ENCODE peak calls at places on chromosomes 5 and 9, in four cellular contexts. P, K, F and J are unnamed samples.

GRCh38 chr9:83544002-83544698 is 5.9 kb upstream of the FRMD3 start:
- DNase-seq in P (peak; percentile 56), K (peak; percentile 48), F (peak; percentile 25), J (peak; percentile 14)

GRCh38 chr9:27671591-27671990 is 98.3 kb upstream of the C9orf72 start:
- DNase-seq in P (no peak), K (no peak), F (no peak), J (no peak)

GRCh38 chr5:93017854-93018253 is 563.2 kb downstream of the NR2F1-AS1 start:
- DNase-seq in P (no peak), K (peak; percentile 82), F (peak; percentile 54), J (no peak)

GRCh38 chr5:67972027-67972822 is 243.3 kb upstream of the PIK3R1 start:
- DNase-seq in P (no peak), K (no peak), F (no peak), J (no peak)

GRCh38 chr9:100473271-100474081 is 527 bp downstream of the TMEFF1 start:
- DNase-seq in P (peak; percentile 81), K (peak; percentile 18), F (no peak), J (peak; percentile 52)

GRCh38 chr9:94018628-94019027 is 63.5 kb upstream of the BARX1 start:
- DNase-seq in P (no peak), K (no peak), F (no peak), J (no peak)

GRCh38 chr5:113507601-113508000 is 5.9 kb upstream of the YTHDC2 start:
- DNase-seq in P (no peak), K (no peak), F (no peak), J (no peak)

GRCh38 chr5:57988808-57989207 is 471.1 kb downstream of the PLK2 start:
- DNase-seq in P (no peak), K (no peak), F (no peak), J (no peak)

GRCh38 chr5:162096448-162096847 is 28.9 kb downstream of the GABRG2 start:
- DNase-seq in P (no peak), K (no peak), F (no peak), J (no peak)

GRCh38 chr5:2801602-2802525 is 50.4 kb upstream of the IRX2 start:
- DNase-seq in P (no peak), K (no peak), F (no peak), J (no peak)

GRCh38 chr9:12464910-12465512 is 228.2 kb upstream of the TYRP1 start:
- DNase-seq in P (peak; percentile 6), K (peak; percentile 11), F (peak; percentile 2), J (peak; percentile 13)

GRCh38 chr5:148978370-148979103 is 84.3 kb downstream of the SH3TC2 start:
- DNase-seq in P (no peak), K (peak; percentile 73), F (no peak), J (no peak)

GRCh38 chr5:139954022-139954421 is 89.1 kb downstream of the NRG2 start:
- DNase-seq in P (peak; percentile 35), K (no peak), F (no peak), J (no peak)

GRCh38 chr9:125649315-125649714 is 57.7 kb downstream of the MAPKAP1 start:
- DNase-seq in P (no peak), K (peak; percentile 93), F (peak; percentile 55), J (no peak)

GRCh38 chr9:89497978-89498844 is at the start of gene SEMA4D:
- DNase-seq in P (peak; percentile 95), K (no peak), F (peak; percentile 30), J (peak; percentile 47)

GRCh38 chr5:159202151-159202550 is 7.2 kb downstream of the RNF145 start:
- DNase-seq in P (no peak), K (no peak), F (no peak), J (no peak)

GRCh38 chr5:142015781-142016533 is 3.1 kb upstream of the GNPDA1 start:
- DNase-seq in P (no peak), K (peak; percentile 61), F (no peak), J (no peak)

GRCh38 chr9:13970018-13970417 is 343.9 kb downstream of the NFIB start:
- DNase-seq in P (no peak), K (no peak), F (no peak), J (no peak)

GRCh38 chr9:81634915-81635516 is 54.3 kb downstream of the TLE1 start:
- DNase-seq in P (no peak), K (no peak), F (no peak), J (no peak)

GRCh38 chr5:135320718-135321484 is 78.1 kb downstream of the MACROH2A1 start:
- DNase-seq in P (no peak), K (no peak), F (no peak), J (no peak)

GRCh38 chr5:135318924-135319323 is 80.1 kb downstream of the MACROH2A1 start:
- DNase-seq in P (no peak), K (no peak), F (no peak), J (no peak)

GRCh38 chr5:135319458-135319857 is 79.6 kb downstream of the MACROH2A1 start:
- DNase-seq in P (no peak), K (no peak), F (no peak), J (no peak)

GRCh38 chr5:135318037-135318436 is 81.0 kb downstream of the MACROH2A1 start:
- DNase-seq in P (no peak), K (no peak), F (no peak), J (no peak)

GRCh38 chr5:135319928-135320606 is 79.0 kb downstream of the MACROH2A1 start:
- DNase-seq in P (no peak), K (no peak), F (no peak), J (peak; percentile 29)
- TF ChIP-seq CTCF in P (peak; percentile 17), K (peak; percentile 21), F (peak; percentile 20), J (no peak)

GRCh38 chr5:145834554-145834916 is 607 bp downstream of the PRELID2 start:
- DNase-seq in P (no peak), K (no peak), F (no peak), J (no peak)

GRCh38 chr5:145833616-145834200 is 1.4 kb downstream of the PRELID2 start:
- DNase-seq in P (no peak), K (no peak), F (no peak), J (no peak)

GRCh38 chr5:145838276-145838675 is 3.1 kb upstream of the PRELID2 start:
- DNase-seq in P (no peak), K (no peak), F (no peak), J (no peak)

GRCh38 chr5:145835839-145836222 is 689 bp upstream of the PRELID2 start:
- DNase-seq in P (peak; percentile 13), K (no peak), F (no peak), J (no peak)

DNA sequence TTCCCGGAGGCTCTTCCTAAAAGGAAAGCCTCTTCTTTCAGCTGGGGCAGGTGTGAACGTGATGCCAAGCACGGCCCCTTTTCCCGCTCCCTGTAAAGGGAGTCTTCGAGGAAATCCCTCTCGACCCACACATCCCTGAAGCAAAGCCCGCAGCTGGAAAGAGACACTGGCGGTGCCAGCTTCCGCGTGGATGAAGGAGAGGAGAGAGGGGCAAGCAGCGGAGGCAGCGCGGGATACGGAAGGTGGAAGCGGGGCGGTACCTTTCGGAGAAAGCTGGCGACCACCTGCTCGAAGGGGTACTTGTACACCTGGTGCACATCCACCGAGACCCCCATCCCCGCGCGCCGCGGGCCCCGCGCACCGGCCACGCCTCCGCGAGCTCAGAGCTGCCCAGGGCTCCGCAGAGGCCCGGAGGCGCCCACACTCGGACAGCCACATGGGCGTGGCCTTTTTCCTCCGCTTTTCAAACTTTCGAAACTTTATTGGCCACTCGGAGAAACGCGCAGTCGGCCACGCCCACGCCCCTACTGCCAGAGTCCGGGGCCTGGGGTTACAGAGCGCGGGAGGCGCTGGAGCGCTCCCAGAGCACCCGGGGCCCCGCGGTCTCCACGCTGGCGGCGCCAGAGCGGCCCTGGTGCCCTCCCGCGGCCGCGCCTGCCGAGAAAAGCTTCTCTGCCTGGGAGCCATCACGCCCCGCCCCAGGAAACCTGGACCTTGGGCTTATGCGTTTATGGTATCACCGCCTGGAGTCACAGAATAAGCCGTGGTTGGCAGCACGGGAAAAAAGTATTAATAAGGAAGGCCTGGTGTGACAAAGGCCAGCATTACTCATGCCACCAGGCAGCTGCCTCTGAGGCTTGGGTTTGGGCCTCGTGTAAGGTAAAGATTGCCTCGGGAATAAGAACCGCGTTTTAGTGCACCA is at the start of gene PRELID2:
- DNase-seq in P (peak; percentile 89), K (peak; percentile 77), F (no peak), J (peak; percentile 76)
- TF ChIP-seq CTCF in P (peak; percentile 35), K (peak; percentile 38), F (no peak), J (no peak)

GRCh38 chr9:132074736-132075135 is 4.9 kb downstream of the MED27 start:
- DNase-seq in P (no peak), K (no peak), F (no peak), J (no peak)
- TF ChIP-seq CTCF in P (no peak), K (no peak), F (no peak), J (no peak)

GRCh38 chr5:51960617-51961115 is 577.4 kb downstream of the ISL1 start:
- DNase-seq in P (peak; percentile 12), K (peak; percentile 48), F (peak; percentile 1), J (no peak)
- TF ChIP-seq CTCF in P (peak; percentile 86), K (peak; percentile 90), F (peak; percentile 19), J (no peak)

GRCh38 chr9:36789886-36790285 is 217.2 kb downstream of the MELK start:
- DNase-seq in P (no peak), K (no peak), F (no peak), J (no peak)

GRCh38 chr9:36787709-36788108 is 215.0 kb downstream of the MELK start:
- DNase-seq in P (no peak), K (no peak), F (no peak), J (no peak)

GRCh38 chr9:36791204-36791948 is 218.7 kb downstream of the MELK start:
- DNase-seq in P (no peak), K (peak; percentile 18), F (no peak), J (no peak)

GRCh38 chr9:36793277-36793676 is 220.6 kb downstream of the MELK start:
- DNase-seq in P (peak; percentile 24), K (no peak), F (no peak), J (no peak)

DNA sequence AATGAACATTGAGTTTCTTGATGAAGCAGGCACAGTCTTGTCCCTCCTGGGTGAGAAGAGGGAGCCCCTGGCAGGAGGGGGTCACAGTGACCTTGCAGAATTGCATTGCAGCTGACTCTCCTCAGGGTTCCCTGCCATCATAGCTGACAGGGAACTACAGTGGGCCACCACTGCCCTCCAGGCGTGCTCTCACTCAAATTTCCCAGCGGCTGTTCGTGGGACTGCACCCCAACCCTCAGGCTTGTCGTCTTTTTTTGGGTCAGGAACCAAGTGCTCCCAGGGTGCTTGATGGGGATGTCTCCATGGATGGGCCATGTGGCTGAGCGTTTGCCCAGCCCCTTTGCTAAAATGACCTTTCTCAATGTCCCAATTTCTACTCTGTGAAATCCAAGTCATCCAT is 215.8 kb downstream of the MELK start:
- DNase-seq in P (no peak), K (no peak), F (no peak), J (peak; percentile 30)
- TF ChIP-seq CTCF in P (no peak), K (peak; percentile 42), F (peak; percentile 51), J (peak; percentile 63)

GRCh38 chr9:99130069-99130468 is 25.2 kb downstream of the TGFBR1 start:
- DNase-seq in P (no peak), K (peak; percentile 56), F (no peak), J (no peak)
- TF ChIP-seq CTCF in P (no peak), K (no peak), F (no peak), J (no peak)

GRCh38 chr5:71862661-71863060 is 143.6 kb downstream of the CARTPT start:
- DNase-seq in P (no peak), K (peak; percentile 33), F (no peak), J (no peak)
- TF ChIP-seq CTCF in P (no peak), K (no peak), F (no peak), J (no peak)